ENCODE peak calls at places on chromosomes 11 and 22, in eight cellular contexts. F is AG10803; L is iPS-NIHi11; U is MG63; J is stimulated activated CD4-positive, alpha-beta T cell treated with anti-CD3 and anti-CD28 coated beads, Interleukin-15, amount 100 ng/mL, for 24 hours; W is Right ventricle myocardium superior; K is non-pigmented ciliary epithelial cell; T is spleen. C is an unnamed sample.

GRCh38 chr11:57751676-57752253 is at the start of gene BTBD18:
- DNase-seq in F (peak; percentile 51), L (peak; percentile 53), U (no peak), J (no peak), W (no peak), K (no peak), T (no peak), C (peak; percentile 50)

GRCh38 chr22:37045958-37046357 is 5.6 kb upstream of the KCTD17 start:
- DNase-seq in F (peak; percentile 66), L (peak; percentile 66), U (no peak), J (no peak), W (no peak), K (no peak), T (no peak), C (peak; percentile 38)

GRCh38 chr11:84247931-84248330 is 961.8 kb upstream of the CCDC90B start:
- DNase-seq in F (no peak), L (no peak), U (no peak), J (no peak), W (no peak), K (no peak), T (no peak), C (no peak)

GRCh38 chr11:106880121-106880520 is 138.2 kb downstream of the GUCY1A2 start:
- DNase-seq in F (no peak), L (peak; percentile 29), U (no peak), J (no peak), W (no peak), K (no peak), T (no peak), C (peak; percentile 9)

GRCh38 chr22:47042116-47042825 is 279.8 kb downstream of the TBC1D22A start:
- DNase-seq in F (no peak), L (no peak), U (no peak), J (no peak), W (peak; percentile 17), K (no peak), T (peak; percentile 46), C (no peak)

GRCh38 chr22:31339148-31339832 is 6.9 kb downstream of the PATZ1 start:
- DNase-seq in F (no peak), L (no peak), U (no peak), J (no peak), W (no peak), K (no peak), T (no peak), C (no peak)

GRCh38 chr11:38900156-38900679 is 2302.2 kb upstream of the RAG2 start:
- DNase-seq in F (no peak), L (peak; percentile 15), U (no peak), J (no peak), W (no peak), K (no peak), T (no peak), C (no peak)

GRCh38 chr11:83725718-83726117 is 439.6 kb upstream of the CCDC90B start:
- DNase-seq in F (no peak), L (no peak), U (no peak), J (no peak), W (no peak), K (no peak), T (no peak), C (no peak)

GRCh38 chr11:85539029-85539689 is 88.0 kb downstream of the DLG2 start:
- DNase-seq in F (no peak), L (no peak), U (no peak), J (no peak), W (no peak), K (no peak), T (no peak), C (no peak)

GRCh38 chr22:23909258-23909898 is 15.2 kb downstream of the MIF start:
- DNase-seq in F (no peak), L (no peak), U (no peak), J (no peak), W (no peak), K (no peak), T (no peak), C (no peak)

GRCh38 chr11:112735470-112735869 is 225.8 kb upstream of the NCAM1 start:
- DNase-seq in F (no peak), L (no peak), U (no peak), J (no peak), W (no peak), K (no peak), T (no peak), C (no peak)

GRCh38 chr11:70628881-70629844 is 230.8 kb downstream of the CTTN start:
- DNase-seq in F (no peak), L (no peak), U (no peak), J (no peak), W (peak; percentile 65), K (no peak), T (no peak), C (no peak)

GRCh38 chr11:104956528-104956927 is 11.8 kb downstream of the CASP4 start:
- DNase-seq in F (no peak), L (no peak), U (no peak), J (no peak), W (no peak), K (no peak), T (no peak), C (no peak)

GRCh38 chr11:115334932-115335788 is 169.1 kb downstream of the CADM1 start:
- DNase-seq in F (peak; percentile 37), L (peak; percentile 12), U (no peak), J (no peak), W (no peak), K (peak; percentile 6), T (no peak), C (no peak)

GRCh38 chr11:92781151-92781550 is 188.3 kb upstream of the MTNR1B start:
- DNase-seq in F (no peak), L (no peak), U (no peak), J (no peak), W (no peak), K (no peak), T (no peak), C (no peak)

GRCh38 chr11:77117485-77117884 is 10.6 kb upstream of the MYO7A start:
- DNase-seq in F (no peak), L (no peak), U (no peak), J (no peak), W (peak; percentile 21), K (no peak), T (no peak), C (no peak)

GRCh38 chr11:43644626-43645299 is 35.8 kb upstream of the HSD17B12 start:
- DNase-seq in F (peak; percentile 38), L (no peak), U (no peak), J (peak; percentile 3), W (no peak), K (no peak), T (no peak), C (no peak)

GRCh38 chr11:68727783-68728182 is 23.5 kb downstream of the TESMIN start:
- DNase-seq in F (no peak), L (no peak), U (no peak), J (no peak), W (no peak), K (no peak), T (no peak), C (no peak)

GRCh38 chr11:134656861-134657540 is 245.0 kb upstream of the B3GAT1 start:
- DNase-seq in F (no peak), L (no peak), U (peak; percentile 66), J (no peak), W (no peak), K (no peak), T (peak; percentile 69), C (peak; percentile 50)

GRCh38 chr11:46117842-46118241 is 3.4 kb downstream of the PHF21A start:
- DNase-seq in F (no peak), L (no peak), U (no peak), J (no peak), W (no peak), K (no peak), T (no peak), C (no peak)

GRCh38 chr11:67117667-67118058 is 1.4 kb upstream of the KDM2A start:
- DNase-seq in F (peak; percentile 23), L (peak; percentile 64), U (no peak), J (peak; percentile 60), W (peak; percentile 63), K (no peak), T (peak; percentile 90), C (peak; percentile 38)

GRCh38 chr22:30416403-30416802 is 9.2 kb upstream of the MTFP1 start:
- DNase-seq in F (no peak), L (no peak), U (no peak), J (no peak), W (no peak), K (no peak), T (no peak), C (no peak)

GRCh38 chr11:88106685-88107084 is 68.6 kb downstream of the RAB38 start:
- DNase-seq in F (no peak), L (no peak), U (no peak), J (no peak), W (no peak), K (no peak), T (no peak), C (no peak)

GRCh38 chr22:21985214-21985613 is 2.6 kb upstream of the TOP3B start:
- DNase-seq in F (no peak), L (no peak), U (no peak), J (no peak), W (no peak), K (no peak), T (peak; percentile 54), C (no peak)

GRCh38 chr11:62324738-62325556 is 12.3 kb upstream of the ASRGL1 start:
- DNase-seq in F (peak; percentile 25), L (peak; percentile 84), U (peak; percentile 45), J (peak; percentile 81), W (peak; percentile 69), K (no peak), T (peak; percentile 78), C (peak; percentile 92)

GRCh38 chr11:78420796-78421209 is 3.2 kb upstream of the GAB2 start:
- DNase-seq in F (peak; percentile 50), L (no peak), U (peak; percentile 26), J (peak; percentile 69), W (peak; percentile 67), K (peak; percentile 55), T (peak; percentile 90), C (peak; percentile 53)

GRCh38 chr22:42856865-42857704 is at the start of gene ARFGAP3:
- DNase-seq in F (peak; percentile 91), L (peak; percentile 100), U (peak; percentile 89), J (peak; percentile 95), W (peak; percentile 96), K (peak; percentile 48), T (peak; percentile 99), C (peak; percentile 95)

GRCh38 chr11:2804701-2805387 is 80.7 kb downstream of the CDKN1C start:
- DNase-seq in F (no peak), L (no peak), U (no peak), J (no peak), W (peak; percentile 45), K (no peak), T (peak; percentile 51), C (peak; percentile 56)

GRCh38 chr11:131486937-131487336 is 116.5 kb downstream of the NTM start:
- DNase-seq in F (no peak), L (no peak), U (no peak), J (no peak), W (no peak), K (no peak), T (no peak), C (no peak)

GRCh38 chr11:126485021-126485781 is 129.7 kb downstream of the ST3GAL4 start:
- DNase-seq in F (peak; percentile 78), L (no peak), U (peak; percentile 52), J (no peak), W (no peak), K (no peak), T (peak; percentile 52), C (no peak)

GRCh38 chr11:1082346-1082727 is 7.7 kb downstream of the MUC2 start:
- DNase-seq in F (no peak), L (no peak), U (no peak), J (no peak), W (peak; percentile 13), K (no peak), T (peak; percentile 69), C (no peak)

GRCh38 chr22:32661296-32661695 is 140.2 kb upstream of the TIMP3 start:
- DNase-seq in F (peak; percentile 93), L (no peak), U (peak; percentile 81), J (no peak), W (peak; percentile 87), K (peak; percentile 78), T (no peak), C (peak; percentile 10)

GRCh38 chr11:118606844-118607228 is 579 bp upstream of the PHLDB1 start:
- DNase-seq in F (no peak), L (no peak), U (no peak), J (no peak), W (no peak), K (no peak), T (peak; percentile 8), C (no peak)

GRCh38 chr22:29630987-29631386 is 27.6 kb downstream of the NF2 start:
- DNase-seq in F (no peak), L (no peak), U (no peak), J (no peak), W (no peak), K (no peak), T (no peak), C (no peak)

C was measured in ELF-1.